ENCODE peak calls at places on chromosomes 16 and 17, in nine cellular contexts. One of them, this sample, is unnamed.

GRCh38 chr17:35341465-35341992 is 31.9 kb downstream of the SLFN11 start:
- DNase-seq in fibroblast of mammary gland: no peak
- DNase-seq in cardiac fibroblast: no peak
- DNase-seq in right lobe of liver: no peak
- DNase-seq in CD4-positive, CD25-positive, alpha-beta regulatory T cell: peak
- DNase-seq in dorsolateral prefrontal cortex: no peak
- DNase-seq in A549: no peak
- DNase-seq in HAP-1: no peak
- DNase-seq in GM12865: peak
- DNase-seq in this sample: peak

GRCh38 chr17:43846221-43846712 is 709 bp upstream of the CD300LG start:
- DNase-seq in fibroblast of mammary gland: peak
- DNase-seq in cardiac fibroblast: peak
- DNase-seq in GM12865: peak
- DNase-seq in A549: peak
- DNase-seq in dorsolateral prefrontal cortex: peak
- DNase-seq in right lobe of liver: peak
- DNase-seq in CD4-positive, CD25-positive, alpha-beta regulatory T cell: peak
- DNase-seq in HAP-1: peak
- DNase-seq in this sample: peak

GRCh38 chr17:16442141-16442540 is 26.8 kb downstream of the TRPV2 start:
- DNase-seq in cardiac fibroblast: peak
- DNase-seq in HAP-1: peak
- DNase-seq in GM12865: no peak
- DNase-seq in CD4-positive, CD25-positive, alpha-beta regulatory T cell: no peak
- DNase-seq in dorsolateral prefrontal cortex: no peak
- DNase-seq in A549: no peak
- DNase-seq in right lobe of liver: no peak
- DNase-seq in fibroblast of mammary gland: peak
- DNase-seq in this sample: peak

GRCh38 chr16:2092866-2093265 is 42.8 kb downstream of the PKD1 start:
- DNase-seq in GM12865: no peak
- DNase-seq in HAP-1: no peak
- DNase-seq in dorsolateral prefrontal cortex: no peak
- DNase-seq in cardiac fibroblast: no peak
- DNase-seq in CD4-positive, CD25-positive, alpha-beta regulatory T cell: no peak
- DNase-seq in A549: no peak
- DNase-seq in fibroblast of mammary gland: no peak
- DNase-seq in right lobe of liver: no peak
- DNase-seq in this sample: no peak

GRCh38 chr17:48510761-48511604 is 19.8 kb downstream of the HOXB1 start:
- DNase-seq in fibroblast of mammary gland: peak
- DNase-seq in CD4-positive, CD25-positive, alpha-beta regulatory T cell: peak
- DNase-seq in A549: no peak
- DNase-seq in cardiac fibroblast: peak
- DNase-seq in right lobe of liver: no peak
- DNase-seq in GM12865: peak
- DNase-seq in HAP-1: no peak
- DNase-seq in dorsolateral prefrontal cortex: no peak
- DNase-seq in this sample: no peak

GRCh38 chr17:7807206-7807605 is 26.8 kb upstream of the KDM6B start:
- DNase-seq in right lobe of liver: no peak
- DNase-seq in cardiac fibroblast: no peak
- DNase-seq in fibroblast of mammary gland: no peak
- DNase-seq in dorsolateral prefrontal cortex: no peak
- DNase-seq in CD4-positive, CD25-positive, alpha-beta regulatory T cell: no peak
- DNase-seq in HAP-1: no peak
- DNase-seq in A549: no peak
- DNase-seq in GM12865: no peak
- DNase-seq in this sample: no peak

GRCh38 chr16:85037050-85037410 is 9.4 kb downstream of the KIAA0513 start:
- DNase-seq in cardiac fibroblast: peak
- DNase-seq in A549: no peak
- DNase-seq in fibroblast of mammary gland: peak
- DNase-seq in right lobe of liver: no peak
- DNase-seq in dorsolateral prefrontal cortex: no peak
- DNase-seq in CD4-positive, CD25-positive, alpha-beta regulatory T cell: no peak
- DNase-seq in GM12865: no peak
- DNase-seq in HAP-1: no peak
- DNase-seq in this sample: no peak

GRCh38 chr16:88440111-88440510 is 13.0 kb upstream of the ZFPM1 start:
- DNase-seq in CD4-positive, CD25-positive, alpha-beta regulatory T cell: no peak
- DNase-seq in GM12865: no peak
- DNase-seq in right lobe of liver: no peak
- DNase-seq in cardiac fibroblast: no peak
- DNase-seq in HAP-1: no peak
- DNase-seq in dorsolateral prefrontal cortex: no peak
- DNase-seq in A549: no peak
- DNase-seq in fibroblast of mammary gland: no peak
- DNase-seq in this sample: no peak

GRCh38 chr17:78356163-78356713 is 3.6 kb downstream of the SOCS3 start:
- DNase-seq in right lobe of liver: peak
- DNase-seq in GM12865: peak
- DNase-seq in CD4-positive, CD25-positive, alpha-beta regulatory T cell: peak
- DNase-seq in cardiac fibroblast: peak
- DNase-seq in A549: peak
- DNase-seq in HAP-1: no peak
- DNase-seq in fibroblast of mammary gland: peak
- DNase-seq in dorsolateral prefrontal cortex: no peak
- DNase-seq in this sample: peak

GRCh38 chr17:78355701-78356100 is 4.2 kb downstream of the SOCS3 start:
- DNase-seq in CD4-positive, CD25-positive, alpha-beta regulatory T cell: no peak
- DNase-seq in dorsolateral prefrontal cortex: no peak
- DNase-seq in fibroblast of mammary gland: no peak
- DNase-seq in GM12865: no peak
- DNase-seq in right lobe of liver: peak
- DNase-seq in A549: no peak
- DNase-seq in cardiac fibroblast: peak
- DNase-seq in HAP-1: no peak
- DNase-seq in this sample: no peak

GRCh38 chr17:78357177-78357586 is 2.7 kb downstream of the SOCS3 start:
- DNase-seq in CD4-positive, CD25-positive, alpha-beta regulatory T cell: no peak
- DNase-seq in fibroblast of mammary gland: peak
- DNase-seq in A549: no peak
- DNase-seq in cardiac fibroblast: peak
- DNase-seq in GM12865: no peak
- DNase-seq in HAP-1: no peak
- DNase-seq in right lobe of liver: peak
- DNase-seq in dorsolateral prefrontal cortex: no peak
- DNase-seq in this sample: no peak

GRCh38 chr17:78357687-78358537 is 2.0 kb downstream of the SOCS3 start:
- DNase-seq in fibroblast of mammary gland: no peak
- DNase-seq in CD4-positive, CD25-positive, alpha-beta regulatory T cell: no peak
- DNase-seq in dorsolateral prefrontal cortex: no peak
- DNase-seq in GM12865: no peak
- DNase-seq in A549: no peak
- DNase-seq in HAP-1: no peak
- DNase-seq in cardiac fibroblast: peak
- DNase-seq in right lobe of liver: no peak
- DNase-seq in this sample: no peak

DNA sequence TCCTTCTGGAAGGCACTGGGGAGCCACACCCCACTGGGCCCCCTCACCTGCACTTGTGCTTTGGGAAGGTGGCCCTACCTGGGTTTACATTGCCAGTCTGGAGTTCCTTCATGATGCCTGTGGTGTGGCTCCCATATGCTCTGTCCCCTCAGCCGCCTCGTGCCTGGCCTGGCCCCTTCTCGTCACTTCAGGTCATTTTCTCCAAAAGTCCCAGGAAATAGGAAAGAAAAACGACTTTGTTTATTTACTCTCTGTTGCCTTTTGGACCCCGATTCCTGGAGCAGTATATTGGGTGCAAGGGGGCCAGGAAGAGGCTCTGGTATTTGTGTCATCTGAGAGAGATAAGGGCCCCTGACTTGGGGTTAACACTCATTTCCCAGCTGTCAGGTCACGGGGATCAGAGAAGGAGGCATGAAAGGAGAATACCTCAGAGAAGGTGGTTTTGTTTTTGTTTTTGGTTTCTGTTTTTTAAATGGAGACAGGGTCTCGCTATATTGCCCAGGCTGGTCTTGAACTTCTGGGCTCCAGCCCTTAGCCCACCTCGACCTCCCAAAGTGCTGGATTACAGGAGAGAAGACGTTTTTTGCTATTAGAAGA is 4.7 kb downstream of the SOCS3 start:
- DNase-seq in GM12865: peak
- DNase-seq in dorsolateral prefrontal cortex: no peak
- DNase-seq in A549: no peak
- DNase-seq in CD4-positive, CD25-positive, alpha-beta regulatory T cell: no peak
- DNase-seq in right lobe of liver: peak
- DNase-seq in cardiac fibroblast: no peak
- DNase-seq in fibroblast of mammary gland: no peak
- DNase-seq in HAP-1: no peak
- DNase-seq in this sample: no peak
- H3K4me3 ChIP-seq in GM12865: no peak
- H3K4me3 ChIP-seq in dorsolateral prefrontal cortex: peak
- H3K4me3 ChIP-seq in A549: no peak
- H3K4me3 ChIP-seq in CD4-positive, CD25-positive, alpha-beta regulatory T cell: no peak
- H3K4me3 ChIP-seq in right lobe of liver: peak
- H3K4me3 ChIP-seq in cardiac fibroblast: no peak
- H3K4me3 ChIP-seq in fibroblast of mammary gland: no peak
- H3K4me3 ChIP-seq in HAP-1: no peak
- H3K4me3 ChIP-seq in this sample: no peak

DNA sequence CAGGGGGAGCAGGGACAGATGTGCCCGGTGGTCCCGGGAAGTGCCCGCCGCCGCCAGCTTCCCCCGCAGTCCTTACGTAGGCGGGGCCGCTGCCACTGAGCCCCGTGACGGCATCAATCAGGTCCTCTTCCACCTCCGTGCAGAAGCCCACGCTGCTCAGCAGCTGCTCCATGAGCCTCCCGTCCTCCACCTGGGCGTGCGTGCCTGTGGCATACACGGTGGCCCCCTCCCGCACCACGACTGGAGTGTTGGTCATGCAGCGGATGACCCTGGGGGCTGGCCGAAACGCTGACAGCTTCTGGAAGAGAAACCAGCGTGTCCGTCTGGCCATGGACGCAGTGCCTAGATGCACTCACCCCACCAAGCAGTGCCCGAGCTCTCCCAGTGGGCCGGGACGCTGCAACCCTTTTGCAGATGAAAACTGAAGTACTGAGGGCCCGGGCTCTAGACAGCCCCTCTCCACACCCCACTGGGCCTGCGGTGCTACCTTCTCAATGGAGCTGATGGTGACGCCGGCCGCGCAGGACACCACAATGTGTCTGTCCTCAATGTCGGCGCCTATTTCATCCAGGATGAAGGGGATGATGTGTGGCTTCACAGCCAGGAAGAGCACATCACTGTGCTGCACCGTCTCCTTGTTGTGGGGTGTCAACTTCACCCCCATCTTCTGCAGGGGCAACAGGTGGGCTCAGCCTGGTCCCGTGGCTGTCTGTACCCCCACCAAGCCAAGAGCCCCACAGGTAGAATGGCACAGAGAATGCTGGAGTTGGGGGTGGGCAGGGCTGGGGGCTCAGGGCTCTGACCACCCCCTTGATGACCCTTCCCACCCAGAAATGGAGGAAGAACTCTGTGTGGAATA is 2.0 kb downstream of the PYCR1 start:
- DNase-seq in dorsolateral prefrontal cortex: no peak
- DNase-seq in A549: no peak
- DNase-seq in GM12865: no peak
- DNase-seq in fibroblast of mammary gland: no peak
- DNase-seq in HAP-1: no peak
- DNase-seq in CD4-positive, CD25-positive, alpha-beta regulatory T cell: no peak
- DNase-seq in cardiac fibroblast: no peak
- DNase-seq in right lobe of liver: no peak
- DNase-seq in this sample: no peak
- H3K4me3 ChIP-seq in dorsolateral prefrontal cortex: no peak
- H3K4me3 ChIP-seq in A549: no peak
- H3K4me3 ChIP-seq in GM12865: no peak
- H3K4me3 ChIP-seq in fibroblast of mammary gland: no peak
- H3K4me3 ChIP-seq in HAP-1: no peak
- H3K4me3 ChIP-seq in CD4-positive, CD25-positive, alpha-beta regulatory T cell: no peak
- H3K4me3 ChIP-seq in cardiac fibroblast: peak
- H3K4me3 ChIP-seq in right lobe of liver: no peak
- H3K4me3 ChIP-seq in this sample: no peak

GRCh38 chr16:75257886-75258806 is 6.7 kb upstream of the BCAR1 start:
- DNase-seq in right lobe of liver: no peak
- DNase-seq in fibroblast of mammary gland: no peak
- DNase-seq in GM12865: peak
- DNase-seq in dorsolateral prefrontal cortex: no peak
- DNase-seq in HAP-1: no peak
- DNase-seq in cardiac fibroblast: no peak
- DNase-seq in CD4-positive, CD25-positive, alpha-beta regulatory T cell: no peak
- DNase-seq in A549: no peak
- DNase-seq in this sample: no peak

GRCh38 chr16:75258807-75259141 is 7.3 kb upstream of the BCAR1 start:
- DNase-seq in dorsolateral prefrontal cortex: no peak
- DNase-seq in cardiac fibroblast: no peak
- DNase-seq in A549: no peak
- DNase-seq in HAP-1: no peak
- DNase-seq in fibroblast of mammary gland: no peak
- DNase-seq in GM12865: no peak
- DNase-seq in CD4-positive, CD25-positive, alpha-beta regulatory T cell: no peak
- DNase-seq in right lobe of liver: no peak
- DNase-seq in this sample: no peak

GRCh38 chr16:75254359-75254837 is 3.0 kb upstream of the BCAR1 start:
- DNase-seq in cardiac fibroblast: peak
- DNase-seq in CD4-positive, CD25-positive, alpha-beta regulatory T cell: no peak
- DNase-seq in HAP-1: no peak
- DNase-seq in GM12865: no peak
- DNase-seq in right lobe of liver: peak
- DNase-seq in fibroblast of mammary gland: peak
- DNase-seq in dorsolateral prefrontal cortex: no peak
- DNase-seq in A549: peak
- DNase-seq in this sample: no peak

GRCh38 chr16:75256871-75257343 is 5.5 kb upstream of the BCAR1 start:
- DNase-seq in A549: no peak
- DNase-seq in fibroblast of mammary gland: peak
- DNase-seq in right lobe of liver: no peak
- DNase-seq in HAP-1: no peak
- DNase-seq in CD4-positive, CD25-positive, alpha-beta regulatory T cell: no peak
- DNase-seq in dorsolateral prefrontal cortex: no peak
- DNase-seq in GM12865: no peak
- DNase-seq in cardiac fibroblast: peak
- DNase-seq in this sample: no peak

DNA sequence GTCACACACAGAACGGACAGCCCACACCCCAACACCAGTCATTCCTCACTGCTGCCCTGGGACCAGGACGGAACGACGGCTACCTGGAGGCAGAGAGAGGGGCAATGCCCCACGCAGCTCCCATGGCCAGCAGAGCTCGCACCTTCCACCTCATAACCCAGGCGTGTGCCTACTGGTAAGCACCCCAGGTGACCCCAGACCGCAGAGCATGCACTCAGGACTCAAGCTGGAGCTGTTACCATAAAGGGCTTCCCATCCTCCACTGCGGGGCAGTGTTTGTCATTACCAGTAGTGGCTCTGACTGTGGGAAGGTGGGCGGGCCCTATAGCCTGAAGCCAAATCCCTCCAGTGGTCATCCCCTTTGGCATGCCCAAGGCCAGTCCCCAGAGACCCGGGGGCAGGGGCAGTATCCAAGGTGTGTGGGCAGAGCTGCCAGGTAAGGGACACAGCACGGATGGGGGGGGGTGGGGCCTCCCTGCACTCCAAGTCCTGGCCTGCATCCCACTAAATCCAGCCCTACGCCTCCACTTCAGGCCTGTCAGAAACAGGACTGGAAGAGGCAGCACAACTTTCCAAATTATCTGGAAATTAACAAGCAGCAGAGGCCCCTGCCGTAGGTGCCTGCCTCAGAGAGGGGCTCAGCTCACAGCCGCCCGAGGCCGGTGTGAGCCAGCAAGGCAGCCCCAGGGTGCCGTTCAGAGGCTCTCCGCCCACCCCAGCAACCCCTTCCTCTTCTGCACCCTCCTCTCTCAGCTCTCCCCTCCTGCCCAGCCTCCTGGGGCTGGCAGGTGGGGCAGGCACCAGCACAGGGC is 4.8 kb upstream of the BCAR1 start:
- DNase-seq in CD4-positive, CD25-positive, alpha-beta regulatory T cell: no peak
- DNase-seq in right lobe of liver: no peak
- DNase-seq in cardiac fibroblast: no peak
- DNase-seq in dorsolateral prefrontal cortex: no peak
- DNase-seq in fibroblast of mammary gland: no peak
- DNase-seq in HAP-1: no peak
- DNase-seq in A549: no peak
- DNase-seq in GM12865: no peak
- DNase-seq in this sample: no peak
- H3K4me3 ChIP-seq in CD4-positive, CD25-positive, alpha-beta regulatory T cell: no peak
- H3K4me3 ChIP-seq in right lobe of liver: no peak
- H3K4me3 ChIP-seq in cardiac fibroblast: no peak
- H3K4me3 ChIP-seq in dorsolateral prefrontal cortex: no peak
- H3K4me3 ChIP-seq in fibroblast of mammary gland: no peak
- H3K4me3 ChIP-seq in HAP-1: no peak
- H3K4me3 ChIP-seq in A549: no peak
- H3K4me3 ChIP-seq in GM12865: no peak
- H3K4me3 ChIP-seq in this sample: no peak

GRCh38 chr17:47229535-47230443 is 20.6 kb downstream of the MYL4 start:
- DNase-seq in dorsolateral prefrontal cortex: peak
- DNase-seq in right lobe of liver: peak
- DNase-seq in HAP-1: peak
- DNase-seq in CD4-positive, CD25-positive, alpha-beta regulatory T cell: peak
- DNase-seq in GM12865: peak
- DNase-seq in fibroblast of mammary gland: peak
- DNase-seq in cardiac fibroblast: peak
- DNase-seq in A549: peak
- DNase-seq in this sample: peak
- H3K4me3 ChIP-seq in dorsolateral prefrontal cortex: peak
- H3K4me3 ChIP-seq in right lobe of liver: peak
- H3K4me3 ChIP-seq in HAP-1: no peak
- H3K4me3 ChIP-seq in CD4-positive, CD25-positive, alpha-beta regulatory T cell: peak
- H3K4me3 ChIP-seq in GM12865: peak
- H3K4me3 ChIP-seq in fibroblast of mammary gland: peak
- H3K4me3 ChIP-seq in cardiac fibroblast: no peak
- H3K4me3 ChIP-seq in A549: peak
- H3K4me3 ChIP-seq in this sample: peak